ENCODE peak calls at places on chromosomes 7 and 10, in six cellular contexts. O is body of pancreas, Q is spleen, L is AG04449, D is gastrocnemius medialis, V is GM23338. U is an unnamed sample.
A peak's percentile ranks its signal among the peaks of the same experiment; 100 is the strongest.

GRCh38 chr7:157016352-157017041 is 6.0 kb upstream of the MNX1 start:
- DNase-seq in O (peak; percentile 32), Q (no peak), L (no peak), D (no peak), V (peak; percentile 82), U (no peak)

GRCh38 chr7:42105541-42106349 is 131.3 kb downstream of the GLI3 start:
- DNase-seq in O (no peak), Q (no peak), L (no peak), D (no peak), V (no peak), U (no peak)

GRCh38 chr10:6542999-6543430 is 37.1 kb downstream of the PRKCQ start:
- DNase-seq in O (no peak), Q (no peak), L (no peak), D (no peak), V (peak; percentile 7), U (no peak)

GRCh38 chr7:91165846-91166230 is 98.4 kb upstream of the FZD1 start:
- DNase-seq in O (no peak), Q (no peak), L (no peak), D (no peak), V (no peak), U (no peak)

GRCh38 chr7:11458736-11459483 is 373.1 kb downstream of the THSD7A start:
- DNase-seq in O (peak; percentile 54), Q (no peak), L (peak; percentile 14), D (no peak), V (no peak), U (peak; percentile 92)

GRCh38 chr10:10772411-10772810 is 245.3 kb upstream of the CELF2 start:
- DNase-seq in O (no peak), Q (no peak), L (no peak), D (no peak), V (no peak), U (no peak)

GRCh38 chr10:102422586-102423129 is 2.0 kb downstream of the FBXL15 start:
- DNase-seq in O (peak; percentile 86), Q (peak; percentile 96), L (no peak), D (peak; percentile 68), V (peak; percentile 87), U (peak; percentile 76)

GRCh38 chr7:130150587-130150986 is 54.6 kb downstream of the TMEM209 start:
- DNase-seq in O (peak; percentile 84), Q (peak; percentile 77), L (no peak), D (no peak), V (peak; percentile 65), U (no peak)

GRCh38 chr7:20331231-20331880 is 656 bp downstream of the ITGB8 start:
- DNase-seq in O (peak; percentile 37), Q (peak; percentile 87), L (no peak), D (no peak), V (peak; percentile 83), U (peak; percentile 46)

GRCh38 chr7:129730159-129730558 is 118.6 kb downstream of the NRF1 start:
- DNase-seq in O (no peak), Q (no peak), L (no peak), D (no peak), V (no peak), U (no peak)

GRCh38 chr7:39650676-39651075 is 27.3 kb downstream of the RALA start:
- DNase-seq in O (peak; percentile 12), Q (no peak), L (no peak), D (peak; percentile 67), V (no peak), U (peak; percentile 86)

GRCh38 chr10:113563306-113564088 is 10.6 kb downstream of the HABP2 start:
- DNase-seq in O (peak; percentile 84), Q (peak; percentile 90), L (no peak), D (peak; percentile 51), V (peak; percentile 89), U (peak; percentile 67)
- H3K4me3 ChIP-seq in O (peak overlapping the region; percentile 38), Q (no peak overlapping the region), L (peak overlapping the region; percentile 57), D (peak overlapping the region; percentile 45), V (peak overlapping the region; percentile 17), U (peak overlapping the region; percentile 57)

DNA sequence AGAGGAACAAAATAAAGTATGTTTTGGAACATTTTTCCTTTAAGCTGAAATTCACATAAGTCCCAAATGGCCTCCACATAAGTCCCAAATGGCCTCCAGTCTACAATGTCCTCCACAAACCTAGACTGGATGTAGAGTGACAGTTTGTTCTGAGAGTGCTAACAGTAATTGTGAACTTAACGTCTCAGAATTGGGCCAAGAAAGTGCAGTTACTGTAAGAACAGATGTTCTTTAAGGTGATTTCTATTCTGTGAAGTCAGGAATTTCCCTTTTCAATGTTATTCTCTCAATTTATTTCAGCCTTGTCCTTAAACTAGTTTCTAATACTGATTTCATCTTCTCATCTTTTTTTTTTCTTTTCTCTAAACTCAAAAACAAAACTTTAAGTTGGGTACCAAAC is 188.7 kb upstream of the SEMA3E start:
- DNase-seq in O (no peak), Q (no peak), L (no peak), D (no peak), V (no peak), U (no peak)
- TF ChIP-seq CTCF in O (no peak), Q (no peak), L (no peak), D (no peak), V (no peak), U (no peak)

DNA sequence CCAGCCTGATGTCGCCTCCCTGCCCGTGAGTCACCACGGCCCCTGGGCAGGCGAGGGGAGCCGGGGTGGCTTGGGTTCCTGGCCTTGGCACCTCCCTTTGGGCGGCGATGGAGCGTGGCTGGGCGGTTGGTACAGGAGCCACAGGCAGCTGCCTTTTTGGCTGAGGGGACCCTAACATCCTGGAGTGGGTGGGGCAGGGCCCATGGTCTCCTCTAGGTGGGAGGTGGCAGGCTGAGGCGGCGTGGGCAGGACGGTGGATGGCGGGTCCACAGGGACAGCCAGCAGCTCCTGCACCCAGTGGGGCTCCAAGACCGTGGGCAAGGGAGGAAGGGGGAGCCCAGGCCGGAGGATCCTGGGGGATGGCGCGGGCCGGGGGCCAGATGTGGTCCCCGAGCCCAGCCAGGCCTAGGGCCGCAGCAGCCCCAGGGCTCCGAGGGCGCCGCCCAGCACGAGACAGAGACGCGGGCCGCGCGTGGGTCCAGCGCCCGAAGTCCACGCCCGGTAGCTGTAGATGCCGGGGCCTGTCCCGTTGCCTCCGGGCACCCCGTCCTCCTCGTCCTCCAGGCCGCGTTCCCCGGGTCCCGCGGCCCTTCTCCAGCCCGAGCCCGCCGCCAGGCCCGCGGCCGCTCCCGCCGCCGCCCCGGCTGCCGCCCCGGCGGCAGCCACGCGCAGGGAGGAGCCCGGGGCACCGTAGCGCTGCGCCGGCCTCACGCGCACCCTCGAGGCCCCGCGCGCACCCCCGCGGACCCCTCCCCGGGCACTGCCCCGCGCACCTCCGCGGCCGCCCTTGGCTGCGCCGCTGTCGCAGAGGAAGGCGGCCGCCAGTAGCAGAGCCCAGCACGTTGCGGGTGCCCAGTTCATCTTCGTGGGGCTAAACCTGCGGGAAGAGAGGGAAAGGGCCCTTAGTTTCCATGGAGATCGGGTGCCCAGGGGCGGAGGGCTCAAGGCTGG is 1.3 kb downstream of the SPRN start:
- DNase-seq in O (no peak), Q (peak; percentile 75), L (no peak), D (no peak), V (peak; percentile 31), U (no peak)
- H3K4me3 ChIP-seq in O (no peak overlapping the region), Q (no peak overlapping the region), L (peak overlapping the region; percentile 27), D (no peak overlapping the region), V (peak overlapping the region; percentile 50), U (no peak overlapping the region)

DNA sequence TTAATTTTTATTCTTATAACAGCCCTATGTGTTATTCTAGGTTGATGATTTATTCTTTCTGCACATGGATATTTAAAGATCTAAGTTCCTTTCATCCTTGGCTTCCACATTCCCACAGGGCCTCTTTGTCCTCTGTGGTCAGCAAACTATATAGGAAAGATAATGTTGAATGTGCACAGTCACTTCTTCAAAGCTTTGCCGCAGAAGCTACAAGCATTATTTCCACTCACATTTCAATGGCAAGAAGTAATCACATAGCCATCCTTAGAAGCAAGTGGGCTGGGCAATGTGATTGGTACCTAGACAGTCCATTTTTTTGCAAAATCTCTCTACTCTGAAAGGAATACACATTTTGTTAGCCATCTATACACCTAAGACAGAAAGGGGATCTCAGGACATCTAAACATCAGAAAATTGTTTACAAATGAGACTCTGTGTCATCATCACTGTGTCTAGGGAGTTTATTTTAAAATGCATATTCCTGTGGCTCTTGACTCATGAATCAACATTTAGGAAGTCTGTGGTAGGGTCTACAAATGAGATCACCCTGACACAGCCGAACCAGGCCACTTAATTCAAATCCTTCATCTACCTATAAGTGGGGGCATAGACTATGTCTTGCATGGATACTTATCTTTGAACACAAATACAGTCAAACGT is 1060.5 kb downstream of the XPNPEP1 start:
- DNase-seq in O (no peak), Q (no peak), L (no peak), D (no peak), V (no peak), U (no peak)
- TF ChIP-seq CTCF in O (no peak), Q (no peak), L (no peak), D (no peak), V (no peak), U (no peak)

GRCh38 chr7:68726386-68726785 is 871.9 kb upstream of the AUTS2 start:
- DNase-seq in O (no peak), Q (no peak), L (no peak), D (no peak), V (no peak), U (no peak)

GRCh38 chr7:68730871-68731403 is 867.3 kb upstream of the AUTS2 start:
- DNase-seq in O (peak; percentile 88), Q (no peak), L (no peak), D (no peak), V (no peak), U (no peak)

GRCh38 chr7:68729361-68729760 is 868.9 kb upstream of the AUTS2 start:
- DNase-seq in O (no peak), Q (no peak), L (no peak), D (no peak), V (no peak), U (no peak)

GRCh38 chr7:68733219-68734143 is 864.8 kb upstream of the AUTS2 start:
- DNase-seq in O (no peak), Q (no peak), L (no peak), D (no peak), V (no peak), U (peak; percentile 10)

DNA sequence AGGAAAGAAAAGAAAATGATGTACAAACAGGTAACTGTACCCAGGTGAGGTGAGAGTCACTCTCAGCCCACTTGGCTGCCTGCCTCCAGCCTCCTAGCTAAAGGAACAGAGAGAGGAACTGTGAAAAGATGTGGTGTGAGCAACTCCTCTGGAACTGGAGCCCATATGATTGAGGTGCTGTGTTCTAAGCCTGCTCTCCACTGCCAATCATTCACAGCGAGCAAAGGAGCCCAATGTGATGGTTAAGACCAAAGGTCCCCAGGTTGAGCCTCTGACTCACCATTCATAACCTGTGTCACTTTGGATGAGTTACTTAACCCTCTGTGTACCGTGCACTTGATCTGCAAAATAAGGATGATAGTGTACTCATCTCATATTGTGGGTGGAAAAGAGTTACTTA is 868.1 kb upstream of the AUTS2 start:
- DNase-seq in O (no peak), Q (no peak), L (no peak), D (no peak), V (no peak), U (no peak)
- H3K4me3 ChIP-seq in O (no peak overlapping the region), Q (no peak overlapping the region), L (no peak overlapping the region), D (no peak overlapping the region), V (no peak overlapping the region), U (no peak overlapping the region)

GRCh38 chr7:108660465-108660864 is 90.8 kb downstream of the DNAJB9 start:
- DNase-seq in O (no peak), Q (no peak), L (no peak), D (no peak), V (peak; percentile 61), U (peak; percentile 31)
- TF ChIP-seq CTCF in O (peak; percentile 15), Q (no peak), L (peak; percentile 9), D (no peak), V (peak; percentile 66), U (peak; percentile 23)

U was measured in cardiac fibroblast.